ENCODE peak calls at places on chromosome X, in nine cellular contexts. C, K, Y, L, P, U, J, F and X are unnamed samples.

GRCh38 chrX:110180928-110181310 is 137.0 kb downstream of the AMMECR1 start:
- DNase-seq in C (no peak), K (no peak), Y (no peak), L (peak), P (no peak), U (no peak), J (no peak), F (no peak), X (no peak)

GRCh38 chrX:137031517-137032377 is 2.0 kb downstream of the GPR101 start:
- DNase-seq in C (no peak), K (no peak), Y (peak), L (peak), P (no peak), U (no peak), J (no peak), F (no peak), X (no peak)

GRCh38 chrX:17741123-17741511 is 3.8 kb downstream of the SCML1 start:
- DNase-seq in C (no peak), K (no peak), Y (no peak), L (no peak), P (no peak), U (no peak), J (no peak), F (no peak), X (no peak)

GRCh38 chrX:93420090-93420489 is 253.3 kb downstream of the NAP1L3 start:
- DNase-seq in C (no peak), K (no peak), Y (no peak), L (no peak), P (no peak), U (no peak), J (no peak), F (no peak), X (no peak)

GRCh38 chrX:574830-575229 is 55.8 kb upstream of the SHOX start:
- DNase-seq in C (no peak), K (no peak), Y (no peak), L (no peak), P (no peak), U (no peak), J (no peak), F (no peak), X (no peak)

GRCh38 chrX:74902806-74903205 is 22.4 kb downstream of the NEXMIF start:
- DNase-seq in C (no peak), K (no peak), Y (no peak), L (no peak), P (no peak), U (no peak), J (no peak), F (peak), X (no peak)

GRCh38 chrX:150730719-150731118 is 37.5 kb downstream of the MTMR1 start:
- DNase-seq in C (no peak), K (no peak), Y (no peak), L (peak), P (no peak), U (no peak), J (no peak), F (no peak), X (no peak)

GRCh38 chrX:28668303-28668702 is 81.1 kb downstream of the IL1RAPL1 start:
- DNase-seq in C (no peak), K (no peak), Y (no peak), L (no peak), P (no peak), U (no peak), J (no peak), F (no peak), X (no peak)

GRCh38 chrX:50448565-50448964 is 22.1 kb downstream of the DGKK start:
- DNase-seq in C (no peak), K (no peak), Y (no peak), L (peak), P (peak), U (no peak), J (no peak), F (no peak), X (peak)

GRCh38 chrX:153672531-153673397 is 849 bp downstream of the PNCK start:
- DNase-seq in C (peak), K (no peak), Y (no peak), L (no peak), P (peak), U (no peak), J (no peak), F (no peak), X (no peak)

GRCh38 chrX:24982306-24982965 is 33.3 kb downstream of the ARX start:
- DNase-seq in C (no peak), K (no peak), Y (no peak), L (peak), P (no peak), U (no peak), J (no peak), F (no peak), X (no peak)

GRCh38 chrX:94097852-94098251 is 423.8 kb downstream of the FAM133A start:
- DNase-seq in C (no peak), K (no peak), Y (no peak), L (no peak), P (no peak), U (no peak), J (no peak), F (no peak), X (no peak)

GRCh38 chrX:77447339-77448149 is at the start of gene FGF16:
- DNase-seq in C (no peak), K (no peak), Y (peak), L (no peak), P (no peak), U (no peak), J (no peak), F (no peak), X (no peak)

GRCh38 chrX:38055170-38055847 is 49.0 kb downstream of the SYTL5 start:
- DNase-seq in C (no peak), K (peak), Y (peak), L (peak), P (no peak), U (no peak), J (no peak), F (no peak), X (no peak)

GRCh38 chrX:14356401-14356800 is 172.9 kb upstream of the GLRA2 start:
- DNase-seq in C (no peak), K (no peak), Y (no peak), L (no peak), P (no peak), U (no peak), J (no peak), F (no peak), X (no peak)

GRCh38 chrX:118221733-118222132 is 105.1 kb upstream of the KLHL13 start:
- DNase-seq in C (no peak), K (no peak), Y (peak), L (no peak), P (no peak), U (no peak), J (no peak), F (no peak), X (no peak)

GRCh38 chrX:68938244-68939004 is 109.6 kb downstream of the EFNB1 start:
- DNase-seq in C (peak), K (peak), Y (peak), L (peak), P (peak), U (no peak), J (no peak), F (no peak), X (no peak)

GRCh38 chrX:131841496-131842410 is 181.3 kb upstream of the STK26 start:
- DNase-seq in C (no peak), K (no peak), Y (peak), L (peak), P (peak), U (no peak), J (no peak), F (peak), X (peak)

GRCh38 chrX:1248381-1249061 is 20.1 kb upstream of the CSF2RA start:
- DNase-seq in C (no peak), K (no peak), Y (no peak), L (no peak), P (peak), U (no peak), J (no peak), F (no peak), X (no peak)

GRCh38 chrX:112698946-112699345 is 19.2 kb upstream of the LHFPL1 start:
- DNase-seq in C (no peak), K (no peak), Y (no peak), L (no peak), P (no peak), U (no peak), J (no peak), F (no peak), X (no peak)

GRCh38 chrX:109873576-109873975 is 129.3 kb upstream of the TMEM164 start:
- DNase-seq in C (no peak), K (no peak), Y (no peak), L (no peak), P (no peak), U (no peak), J (no peak), F (no peak), X (no peak)

GRCh38 chrX:40100141-40100536 is 2.4 kb upstream of the BCOR start:
- DNase-seq in C (no peak), K (no peak), Y (no peak), L (no peak), P (peak), U (no peak), J (no peak), F (peak), X (no peak)

GRCh38 chrX:154840856-154841255 is 6.4 kb upstream of the SMIM9 start:
- DNase-seq in C (no peak), K (no peak), Y (peak), L (peak), P (peak), U (no peak), J (no peak), F (no peak), X (peak)

GRCh38 chrX:120456973-120457372 is 12.1 kb downstream of the LAMP2 start:
- DNase-seq in C (no peak), K (no peak), Y (no peak), L (peak), P (peak), U (no peak), J (no peak), F (no peak), X (no peak)

GRCh38 chrX:7253565-7253964 is 105.6 kb upstream of the PUDP start:
- DNase-seq in C (no peak), K (no peak), Y (no peak), L (no peak), P (no peak), U (no peak), J (no peak), F (no peak), X (no peak)

GRCh38 chrX:133403984-133404383 is 11.3 kb downstream of the GPC4 start:
- DNase-seq in C (no peak), K (no peak), Y (no peak), L (no peak), P (no peak), U (no peak), J (no peak), F (no peak), X (no peak)

GRCh38 chrX:153600032-153600373 is 1.1 kb upstream of the CCNQ start:
- DNase-seq in C (no peak), K (no peak), Y (no peak), L (no peak), P (peak), U (no peak), J (no peak), F (no peak), X (peak)

GRCh38 chrX:49176421-49177326 is 5.0 kb downstream of the PLP2 start:
- DNase-seq in C (peak), K (no peak), Y (no peak), L (no peak), P (peak), U (no peak), J (no peak), F (no peak), X (no peak)

GRCh38 chrX:119303137-119303536 is 67.1 kb downstream of the PGRMC1 start:
- DNase-seq in C (no peak), K (no peak), Y (no peak), L (no peak), P (no peak), U (no peak), J (no peak), F (no peak), X (no peak)

GRCh38 chrX:129833153-129834004 is 10.3 kb downstream of the ZDHHC9 start:
- DNase-seq in C (no peak), K (no peak), Y (no peak), L (peak), P (no peak), U (no peak), J (no peak), F (no peak), X (no peak)

GRCh38 chrX:109270580-109271484 is 211.1 kb downstream of the GUCY2F start:
- DNase-seq in C (no peak), K (no peak), Y (no peak), L (no peak), P (peak), U (no peak), J (no peak), F (peak), X (peak)

GRCh38 chrX:74579597-74580209 is 34.7 kb downstream of the RLIM start:
- DNase-seq in C (no peak), K (no peak), Y (peak), L (peak), P (no peak), U (no peak), J (no peak), F (no peak), X (no peak)

GRCh38 chrX:112678831-112679230 is 907 bp downstream of the LHFPL1 start:
- DNase-seq in C (no peak), K (no peak), Y (no peak), L (no peak), P (no peak), U (no peak), J (no peak), F (no peak), X (no peak)

GRCh38 chrX:105695451-105695850 is 126.9 kb upstream of the NRK start:
- DNase-seq in C (no peak), K (no peak), Y (no peak), L (peak), P (no peak), U (no peak), J (no peak), F (no peak), X (no peak)

GRCh38 chrX:24151513-24151912 is 2.0 kb downstream of the ZFX start:
- DNase-seq in C (no peak), K (no peak), Y (no peak), L (no peak), P (no peak), U (no peak), J (no peak), F (no peak), X (no peak)

GRCh38 chrX:65035451-65035779 is 59.2 kb upstream of the ZC4H2 start:
- DNase-seq in C (no peak), K (no peak), Y (no peak), L (peak), P (no peak), U (no peak), J (peak), F (peak), X (no peak)

GRCh38 chrX:109485470-109486340 is 3.8 kb upstream of the GUCY2F start:
- DNase-seq in C (peak), K (peak), Y (peak), L (peak), P (peak), U (peak), J (peak), F (peak), X (no peak)

GRCh38 chrX:107823456-107823855 is 2.2 kb upstream of the MID2 start:
- DNase-seq in C (no peak), K (no peak), Y (peak), L (peak), P (no peak), U (no peak), J (no peak), F (no peak), X (no peak)

GRCh38 chrX:107826286-107827136 is 845 bp downstream of the MID2 start:
- DNase-seq in C (peak), K (peak), Y (peak), L (peak), P (peak), U (peak), J (peak), F (peak), X (peak)

GRCh38 chrX:107827137-107827831 is 1.6 kb downstream of the MID2 start:
- DNase-seq in C (no peak), K (no peak), Y (peak), L (no peak), P (no peak), U (no peak), J (no peak), F (no peak), X (no peak)

GRCh38 chrX:107827852-107828251 is 2.2 kb downstream of the MID2 start:
- DNase-seq in C (no peak), K (no peak), Y (no peak), L (no peak), P (no peak), U (no peak), J (no peak), F (no peak), X (no peak)

DNA sequence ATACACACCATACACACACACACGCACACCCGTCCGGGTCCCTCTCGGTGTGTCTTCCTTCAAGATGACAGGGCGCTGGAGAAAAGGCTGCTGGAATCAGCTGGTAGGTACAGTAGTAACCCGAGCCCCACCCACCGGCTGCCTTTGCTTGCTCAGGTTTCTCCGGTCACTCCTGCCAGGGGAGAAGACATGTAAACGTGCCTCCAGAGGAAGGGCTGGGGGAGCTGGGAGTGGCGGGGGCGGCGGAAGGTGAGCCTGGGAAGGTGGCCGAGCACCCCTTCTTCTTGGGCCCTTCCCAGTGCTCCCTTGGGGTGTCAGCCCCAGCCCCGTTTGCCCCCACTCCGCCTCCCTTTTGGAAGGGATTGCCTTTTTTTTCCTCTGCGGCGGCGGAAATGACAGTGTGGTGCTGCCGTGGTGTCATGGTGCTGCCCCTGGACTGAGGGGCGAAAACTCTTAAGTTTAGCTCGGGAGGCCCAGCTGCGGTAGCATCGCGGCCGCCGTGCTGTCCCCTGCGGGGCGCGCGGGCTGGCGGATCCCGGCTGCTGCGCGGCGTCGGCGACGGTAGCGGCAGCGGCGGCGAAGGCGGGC is at the start of gene MID2:
- DNase-seq in C (peak), K (peak), Y (peak), L (no peak), P (no peak), U (peak), J (peak), F (peak), X (peak)
- TF ChIP-seq POLR2A in C (peak), K (no peak), Y (no peak), L (no peak), P (no peak), U (peak), J (no peak), F (no peak), X (no peak)

GRCh38 chrX:55717521-55718497 is at the start of gene RRAGB:
- DNase-seq in C (peak), K (peak), Y (peak), L (peak), P (peak), U (peak), J (peak), F (peak), X (peak)
- TF ChIP-seq POLR2A in C (no peak), K (no peak), Y (peak), L (no peak), P (peak), U (peak), J (peak), F (no peak), X (peak)

GRCh38 chrX:103756736-103757135 is 19.9 kb upstream of the PLP1 start:
- DNase-seq in C (no peak), K (no peak), Y (no peak), L (no peak), P (no peak), U (no peak), J (no peak), F (no peak), X (no peak)
- TF ChIP-seq POLR2A in C (no peak), K (no peak), Y (no peak), L (no peak), P (no peak), U (no peak), J (no peak), F (no peak), X (no peak)

DNA sequence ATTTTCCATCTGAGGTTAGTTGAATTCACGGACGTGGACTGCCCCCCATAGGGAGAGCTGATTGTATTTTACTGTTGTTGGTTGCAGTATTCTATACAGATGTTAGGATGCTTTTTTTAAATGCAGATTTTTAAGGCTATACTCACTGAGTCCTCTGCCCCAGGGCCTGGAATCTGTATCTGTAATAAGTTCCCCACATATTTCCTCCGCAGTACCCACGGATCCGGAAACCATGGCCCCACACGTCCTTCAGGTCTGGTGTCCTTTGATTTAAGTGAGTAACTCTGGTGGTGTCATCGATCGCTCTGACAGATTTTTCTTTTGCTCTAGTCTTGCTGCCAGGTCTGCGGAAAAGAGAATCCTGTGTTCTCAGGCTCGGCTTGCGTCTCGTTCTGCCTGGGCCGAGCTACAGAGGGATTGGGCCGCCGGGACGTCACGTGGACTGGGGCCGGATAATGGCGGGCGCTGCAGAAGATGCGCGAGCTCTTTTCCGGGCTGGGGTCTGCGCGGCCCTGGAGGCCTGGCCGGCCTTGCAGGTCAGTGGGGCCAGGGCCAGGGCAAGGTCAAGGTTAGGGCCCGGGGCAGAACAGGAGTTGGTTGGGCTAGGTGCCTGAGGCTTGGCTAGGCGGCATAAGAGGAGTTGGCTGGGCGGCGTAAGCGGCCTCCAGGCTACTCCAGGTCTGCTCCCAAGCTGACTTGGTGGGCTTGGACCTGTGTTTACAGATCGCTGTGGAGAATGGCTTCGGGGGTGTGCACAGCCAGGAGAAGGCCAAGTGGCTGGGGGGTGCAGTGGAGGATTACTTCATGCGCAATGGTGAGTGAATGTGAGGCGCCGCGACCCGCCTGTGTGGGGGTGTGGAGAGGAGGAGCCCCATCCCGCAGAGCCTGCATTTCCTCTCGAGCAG is at the start of gene TSR2:
- DNase-seq in C (peak), K (peak), Y (peak), L (peak), P (peak), U (peak), J (peak), F (peak), X (peak)
- TF ChIP-seq POLR2A in C (peak), K (peak), Y (peak), L (no peak), P (peak), U (peak), J (peak), F (no peak), X (peak)

DNA sequence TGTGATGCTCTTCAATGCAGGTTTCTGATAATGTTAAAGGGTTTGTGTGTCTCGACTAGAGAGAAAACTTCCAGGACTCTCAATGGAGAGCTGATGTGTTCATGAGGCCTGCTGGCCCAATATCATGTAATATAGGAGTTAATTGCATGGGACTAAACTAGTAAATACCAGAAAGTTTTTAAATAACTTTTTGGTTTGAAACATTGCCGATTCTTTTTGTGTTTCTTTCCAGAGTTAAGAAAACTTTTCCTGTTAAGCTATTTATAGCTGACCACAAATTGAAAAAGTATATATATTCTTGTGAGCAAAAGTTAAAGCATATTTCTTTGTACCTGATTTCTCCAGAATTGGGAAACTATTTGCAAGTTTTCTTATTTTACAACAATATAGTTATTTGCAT is 49.7 kb downstream of the FAM9B start:
- DNase-seq in C (no peak), K (no peak), Y (no peak), L (no peak), P (no peak), U (no peak), J (no peak), F (no peak), X (no peak)
- TF ChIP-seq POLR2A in C (no peak), K (no peak), Y (no peak), L (no peak), P (no peak), U (no peak), J (no peak), F (no peak), X (no peak)